ENCODE peak calls at places on chromosomes 1 and 21, in seven cellular contexts. P is IMR-90, X is gastrocnemius medialis, Q is transverse colon, J is heart left ventricle, I is sigmoid colon, D is ovary. E is an unnamed sample.

GRCh38 chr1:53567458-53568250 is 108.5 kb downstream of the DMRTB1 start:
- DNase-seq in D (peak; percentile 11), Q (peak; percentile 3), X (no peak), J (no peak), P (no peak), I (peak; percentile 34), E (no peak)

GRCh38 chr1:225733254-225733653 is 44.4 kb upstream of the SRP9 start:
- DNase-seq in X (no peak), Q (no peak), D (no peak), I (no peak), P (no peak), J (no peak), E (no peak)

GRCh38 chr1:155729031-155729898 is 40.4 kb downstream of the DAP3 start:
- DNase-seq in J (peak; percentile 38), I (peak; percentile 66), Q (peak; percentile 46), D (peak; percentile 29), X (no peak), P (peak; percentile 69), E (peak; percentile 76)

GRCh38 chr1:21906173-21907078 is 30.7 kb downstream of the HSPG2 start:
- DNase-seq in Q (no peak), I (peak; percentile 94), P (peak; percentile 34), X (peak; percentile 70), J (peak; percentile 73), D (peak; percentile 80), E (peak; percentile 82)

GRCh38 chr1:115647919-115648597 is 6.3 kb downstream of the VANGL1 start:
- DNase-seq in I (no peak), X (no peak), P (no peak), J (no peak), Q (no peak), D (no peak), E (no peak)

GRCh38 chr1:203454986-203455471 is 20.6 kb upstream of the PRELP start:
- DNase-seq in D (no peak), J (no peak), P (no peak), Q (no peak), I (no peak), X (no peak), E (no peak)

GRCh38 chr21:39052718-39053117 is 130.5 kb downstream of the PSMG1 start:
- DNase-seq in J (no peak), I (no peak), X (no peak), D (no peak), Q (no peak), P (no peak), E (no peak)

GRCh38 chr1:211476200-211476849 is 15.6 kb downstream of the RD3 start:
- DNase-seq in J (peak; percentile 61), P (peak; percentile 63), X (peak; percentile 32), I (peak; percentile 78), Q (peak; percentile 78), D (peak; percentile 54), E (peak; percentile 87)

GRCh38 chr1:211703812-211704566 is 28.6 kb upstream of the NEK2 start:
- DNase-seq in P (no peak), X (no peak), J (no peak), Q (no peak), I (no peak), D (no peak), E (no peak)

GRCh38 chr1:246571953-246572352 is 5.7 kb downstream of the CNST start:
- DNase-seq in P (no peak), X (no peak), Q (no peak), D (no peak), J (no peak), I (no peak), E (no peak)

GRCh38 chr1:109821831-109822745 is 58.4 kb upstream of the EPS8L3 start:
- DNase-seq in I (peak; percentile 73), D (no peak), Q (no peak), J (peak; percentile 45), P (peak; percentile 57), X (peak; percentile 67), E (no peak)

GRCh38 chr1:51515312-51515960 is 3.6 kb downstream of the EPS15 start:
- DNase-seq in P (no peak), I (no peak), J (no peak), D (no peak), X (no peak), Q (no peak), E (no peak)

GRCh38 chr1:53114090-53114489 is 28.3 kb downstream of the SLC1A7 start:
- DNase-seq in X (no peak), I (no peak), P (no peak), D (no peak), J (no peak), Q (no peak), E (no peak)

GRCh38 chr1:160217466-160218165 is 12.4 kb downstream of the PEA15 start:
- DNase-seq in J (no peak), Q (peak; percentile 53), D (peak; percentile 66), I (no peak), X (no peak), P (no peak), E (no peak)

GRCh38 chr1:160222521-160222920 is 17.3 kb downstream of the PEA15 start:
- DNase-seq in I (no peak), Q (no peak), P (no peak), X (no peak), D (no peak), J (no peak), E (no peak)

GRCh38 chr1:160219062-160219929 is 14.1 kb downstream of the PEA15 start:
- DNase-seq in Q (peak; percentile 52), X (peak; percentile 35), P (peak; percentile 80), J (peak; percentile 55), D (peak; percentile 58), I (peak; percentile 81), E (no peak)

GRCh38 chr1:160220301-160220700 is 15.1 kb downstream of the PEA15 start:
- DNase-seq in D (no peak), I (no peak), J (no peak), X (no peak), P (no peak), Q (no peak), E (no peak)

GRCh38 chr1:160221089-160221488 is 15.9 kb downstream of the PEA15 start:
- DNase-seq in D (no peak), I (no peak), P (no peak), J (no peak), Q (no peak), X (no peak), E (no peak)
- H3K36me3 ChIP-seq in D (no peaks in the 10 kb centered on the region), I (peaks cover 29% of the 10 kb centered on the region), P (peaks cover 63% of the 10 kb centered on the region), J (peaks cover 100% of the 10 kb centered on the region), Q (peaks cover 52% of the 10 kb centered on the region), X (peaks cover 94% of the 10 kb centered on the region), E (peaks cover 5% of the 10 kb centered on the region)

DNA sequence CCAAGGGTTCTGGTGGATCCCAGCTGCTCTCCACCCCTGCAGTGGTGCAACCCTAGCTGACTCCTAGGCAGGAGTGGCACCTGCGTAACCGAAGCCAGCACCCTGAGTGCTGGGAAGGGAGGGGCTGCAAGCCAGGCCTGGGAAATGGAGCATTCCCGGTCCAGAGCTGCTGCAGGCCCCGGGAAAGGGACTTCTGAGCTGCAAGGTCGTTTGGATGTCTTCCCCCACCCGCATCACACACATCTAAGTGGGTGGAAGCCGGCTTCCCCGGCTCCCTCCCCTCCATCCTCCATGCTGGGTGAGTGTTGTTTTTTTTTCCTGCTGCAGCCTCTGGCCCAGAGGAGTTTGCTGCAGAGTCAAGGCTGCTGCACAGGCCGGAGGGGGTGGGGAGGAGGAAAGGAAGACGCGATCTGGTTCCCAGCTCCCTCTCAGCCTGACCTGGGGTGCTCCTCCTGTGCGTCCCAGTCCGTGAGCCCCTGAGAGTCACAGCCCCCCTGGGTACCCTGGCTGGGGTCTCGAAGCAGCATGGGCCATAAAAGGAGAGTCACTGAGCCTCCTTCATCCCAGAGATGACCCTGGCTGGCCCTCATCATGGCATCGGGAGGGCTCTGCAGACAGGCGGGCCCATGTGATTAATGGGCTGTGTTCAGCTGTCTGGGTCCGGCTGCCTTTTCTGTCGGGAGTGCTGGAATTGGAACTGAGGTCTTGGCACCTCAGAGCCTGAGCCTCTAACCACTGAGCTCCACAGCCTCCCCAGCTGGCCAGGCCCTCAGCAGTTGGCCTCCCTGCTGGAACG is 16.2 kb downstream of the H6PD start:
- DNase-seq in D (peak; percentile 67), I (no peak), X (peak; percentile 68), J (no peak), Q (no peak), P (peak; percentile 21), E (no peak)
- TF ChIP-seq POLR2A in D (no peak), I (no peak), X (peak; percentile 32), J (no peak), Q (no peak), P (no peak), E (no peak)

GRCh38 chr1:18953656-18954259 is 2.7 kb downstream of the IFFO2 start:
- DNase-seq in X (no peak), J (no peak), D (no peak), I (no peak), P (no peak), Q (no peak), E (no peak)
- TF ChIP-seq CTCF in X (no peak), J (no peak), D (no peak), I (no peak), P (no peak), Q (no peak), E (no peak)

GRCh38 chr1:176802316-176802715 is 339.3 kb downstream of the PAPPA2 start:
- DNase-seq in X (no peak), D (no peak), Q (no peak), J (no peak), P (no peak), I (no peak), E (no peak)

GRCh38 chr1:176801553-176802020 is 338.6 kb downstream of the PAPPA2 start:
- DNase-seq in X (no peak), P (no peak), D (no peak), I (no peak), J (no peak), Q (no peak), E (no peak)

GRCh38 chr1:176803596-176803995 is 340.6 kb downstream of the PAPPA2 start:
- DNase-seq in J (no peak), Q (no peak), X (no peak), P (no peak), I (no peak), D (no peak), E (no peak)

GRCh38 chr1:176800978-176801552 is 338.1 kb downstream of the PAPPA2 start:
- DNase-seq in D (no peak), Q (no peak), J (no peak), X (no peak), P (no peak), I (no peak), E (no peak)

DNA sequence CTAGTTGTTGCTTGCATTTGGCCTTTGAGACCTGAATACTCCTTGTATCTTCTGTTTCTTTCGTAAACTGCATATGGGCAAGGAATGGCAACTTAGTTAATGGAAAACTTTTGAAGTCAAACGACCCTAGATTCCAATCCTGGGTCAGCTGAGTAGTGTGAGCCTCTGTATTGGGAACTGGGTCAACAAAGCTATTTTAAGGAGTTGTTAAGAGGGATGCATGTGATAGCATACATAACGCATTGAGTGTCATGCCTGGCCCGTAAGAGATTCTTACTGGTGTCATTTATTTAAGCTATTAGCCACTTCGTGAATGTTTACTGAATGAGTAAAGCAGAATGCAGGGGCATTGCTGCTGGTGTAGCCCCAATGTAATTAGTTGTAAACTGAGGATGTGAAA is 340.1 kb downstream of the PAPPA2 start:
- DNase-seq in P (no peak), J (no peak), Q (no peak), D (no peak), I (no peak), X (no peak), E (no peak)
- H3K36me3 ChIP-seq in P (no peaks in the 10 kb centered on the region), J (no peaks in the 10 kb centered on the region), Q (no peaks in the 10 kb centered on the region), D (no peaks in the 10 kb centered on the region), I (no peaks in the 10 kb centered on the region), X (no peaks in the 10 kb centered on the region), E (no peaks in the 10 kb centered on the region)

E was measured in tibial nerve.